ENCODE peak calls at places on chromosomes 1 and 21, in ten cellular contexts. One of them, this sample, is unnamed.
A peak's percentile ranks its signal among the peaks of the same experiment; 100 is the strongest.

GRCh38 chr1:113860891-113861290 is 10.6 kb downstream of the PTPN22 start:
- DNase-seq in fibroblast of the aortic adventitia: peak; percentile 79
- DNase-seq in spleen: no peak
- DNase-seq in AG10803: peak; percentile 77
- DNase-seq in fibroblast of lung: peak; percentile 55
- DNase-seq in WTC11: no peak
- DNase-seq in keratinocyte: no peak
- DNase-seq in CD8-positive, alpha-beta T cell: no peak
- DNase-seq in psoas muscle: no peak
- DNase-seq in kidney: no peak
- DNase-seq in this sample: no peak

GRCh38 chr1:240705584-240705983 is 93.6 kb upstream of the GREM2 start:
- DNase-seq in AG10803: peak; percentile 84
- DNase-seq in CD8-positive, alpha-beta T cell: no peak
- DNase-seq in keratinocyte: no peak
- DNase-seq in psoas muscle: no peak
- DNase-seq in WTC11: no peak
- DNase-seq in kidney: no peak
- DNase-seq in fibroblast of lung: peak; percentile 40
- DNase-seq in spleen: no peak
- DNase-seq in fibroblast of the aortic adventitia: peak; percentile 81
- DNase-seq in this sample: no peak

GRCh38 chr21:46637952-46638746 is 2.7 kb downstream of the PRMT2 start:
- DNase-seq in psoas muscle: no peak
- DNase-seq in AG10803: no peak
- DNase-seq in fibroblast of the aortic adventitia: no peak
- DNase-seq in WTC11: no peak
- DNase-seq in fibroblast of lung: no peak
- DNase-seq in CD8-positive, alpha-beta T cell: no peak
- DNase-seq in kidney: no peak
- DNase-seq in spleen: no peak
- DNase-seq in keratinocyte: no peak
- DNase-seq in this sample: peak; percentile 48

GRCh38 chr1:243851129-243851756 is 1.2 kb upstream of the AKT3 start:
- DNase-seq in kidney: no peak
- DNase-seq in fibroblast of the aortic adventitia: peak; percentile 28
- DNase-seq in fibroblast of lung: peak; percentile 25
- DNase-seq in WTC11: no peak
- DNase-seq in psoas muscle: no peak
- DNase-seq in AG10803: no peak
- DNase-seq in spleen: no peak
- DNase-seq in keratinocyte: no peak
- DNase-seq in CD8-positive, alpha-beta T cell: no peak
- DNase-seq in this sample: no peak

GRCh38 chr1:33443067-33443704 is 12.3 kb upstream of the PHC2 start:
- DNase-seq in fibroblast of the aortic adventitia: peak; percentile 67
- DNase-seq in fibroblast of lung: peak; percentile 52
- DNase-seq in AG10803: no peak
- DNase-seq in spleen: no peak
- DNase-seq in keratinocyte: no peak
- DNase-seq in WTC11: no peak
- DNase-seq in psoas muscle: no peak
- DNase-seq in CD8-positive, alpha-beta T cell: no peak
- DNase-seq in kidney: no peak
- DNase-seq in this sample: no peak

GRCh38 chr1:162168935-162169545 is 99.5 kb downstream of the NOS1AP start:
- DNase-seq in AG10803: peak; percentile 20
- DNase-seq in fibroblast of the aortic adventitia: no peak
- DNase-seq in kidney: no peak
- DNase-seq in fibroblast of lung: peak; percentile 20
- DNase-seq in keratinocyte: no peak
- DNase-seq in psoas muscle: no peak
- DNase-seq in spleen: no peak
- DNase-seq in CD8-positive, alpha-beta T cell: no peak
- DNase-seq in WTC11: no peak
- DNase-seq in this sample: no peak

GRCh38 chr1:153608742-153609584 is 4.0 kb downstream of the S100A16 start:
- DNase-seq in kidney: peak; percentile 92
- DNase-seq in AG10803: peak; percentile 86
- DNase-seq in fibroblast of the aortic adventitia: peak; percentile 84
- DNase-seq in keratinocyte: no peak
- DNase-seq in fibroblast of lung: peak; percentile 88
- DNase-seq in spleen: peak; percentile 84
- DNase-seq in WTC11: peak; percentile 84
- DNase-seq in CD8-positive, alpha-beta T cell: no peak
- DNase-seq in psoas muscle: peak; percentile 90
- DNase-seq in this sample: peak; percentile 82

GRCh38 chr21:32368386-32368785 is 24.4 kb downstream of the URB1 start:
- DNase-seq in AG10803: no peak
- DNase-seq in kidney: no peak
- DNase-seq in psoas muscle: no peak
- DNase-seq in spleen: no peak
- DNase-seq in fibroblast of lung: peak; percentile 56
- DNase-seq in fibroblast of the aortic adventitia: no peak
- DNase-seq in CD8-positive, alpha-beta T cell: no peak
- DNase-seq in WTC11: no peak
- DNase-seq in keratinocyte: no peak
- DNase-seq in this sample: no peak

GRCh38 chr21:42785666-42786427 is 93.5 kb downstream of the WDR4 start:
- DNase-seq in WTC11: no peak
- DNase-seq in fibroblast of lung: no peak
- DNase-seq in CD8-positive, alpha-beta T cell: no peak
- DNase-seq in AG10803: no peak
- DNase-seq in psoas muscle: no peak
- DNase-seq in keratinocyte: no peak
- DNase-seq in kidney: no peak
- DNase-seq in fibroblast of the aortic adventitia: no peak
- DNase-seq in spleen: peak; percentile 65
- DNase-seq in this sample: no peak

GRCh38 chr21:42787613-42788012 is 91.7 kb downstream of the WDR4 start:
- DNase-seq in psoas muscle: no peak
- DNase-seq in CD8-positive, alpha-beta T cell: no peak
- DNase-seq in fibroblast of lung: no peak
- DNase-seq in fibroblast of the aortic adventitia: no peak
- DNase-seq in WTC11: no peak
- DNase-seq in AG10803: no peak
- DNase-seq in keratinocyte: no peak
- DNase-seq in kidney: no peak
- DNase-seq in spleen: peak; percentile 28
- DNase-seq in this sample: no peak

GRCh38 chr21:42784276-42784675 is 95.1 kb downstream of the WDR4 start:
- DNase-seq in CD8-positive, alpha-beta T cell: peak; percentile 26
- DNase-seq in fibroblast of lung: no peak
- DNase-seq in AG10803: no peak
- DNase-seq in WTC11: no peak
- DNase-seq in kidney: peak; percentile 73
- DNase-seq in psoas muscle: no peak
- DNase-seq in keratinocyte: no peak
- DNase-seq in spleen: peak; percentile 87
- DNase-seq in fibroblast of the aortic adventitia: no peak
- DNase-seq in this sample: no peak

GRCh38 chr21:42784896-42785451 is 94.4 kb downstream of the WDR4 start:
- DNase-seq in fibroblast of the aortic adventitia: no peak
- DNase-seq in kidney: peak; percentile 58
- DNase-seq in spleen: no peak
- DNase-seq in WTC11: no peak
- DNase-seq in psoas muscle: no peak
- DNase-seq in CD8-positive, alpha-beta T cell: no peak
- DNase-seq in AG10803: no peak
- DNase-seq in fibroblast of lung: no peak
- DNase-seq in keratinocyte: no peak
- DNase-seq in this sample: no peak

GRCh38 chr21:42786884-42787283 is 92.5 kb downstream of the WDR4 start:
- DNase-seq in spleen: peak; percentile 58
- DNase-seq in fibroblast of lung: no peak
- DNase-seq in keratinocyte: no peak
- DNase-seq in kidney: no peak
- DNase-seq in psoas muscle: no peak
- DNase-seq in WTC11: no peak
- DNase-seq in fibroblast of the aortic adventitia: no peak
- DNase-seq in CD8-positive, alpha-beta T cell: no peak
- DNase-seq in AG10803: no peak
- DNase-seq in this sample: no peak
- TF ChIP-seq CTCF in spleen: no peak
- TF ChIP-seq CTCF in fibroblast of lung: no peak
- TF ChIP-seq CTCF in keratinocyte: no peak
- TF ChIP-seq CTCF in kidney: no peak
- TF ChIP-seq CTCF in psoas muscle: no peak
- TF ChIP-seq CTCF in WTC11: no peak
- TF ChIP-seq CTCF in fibroblast of the aortic adventitia: no peak
- TF ChIP-seq CTCF in CD8-positive, alpha-beta T cell: no peak
- TF ChIP-seq CTCF in AG10803: no peak
- TF ChIP-seq CTCF in this sample: no peak

GRCh38 chr1:40717960-40718359 is 26.5 kb downstream of the NFYC start:
- DNase-seq in fibroblast of lung: peak; percentile 37
- DNase-seq in fibroblast of the aortic adventitia: peak; percentile 13
- DNase-seq in keratinocyte: no peak
- DNase-seq in psoas muscle: no peak
- DNase-seq in AG10803: no peak
- DNase-seq in spleen: no peak
- DNase-seq in CD8-positive, alpha-beta T cell: no peak
- DNase-seq in kidney: no peak
- DNase-seq in WTC11: no peak
- DNase-seq in this sample: no peak

GRCh38 chr1:40717065-40717464 is 25.6 kb downstream of the NFYC start:
- DNase-seq in spleen: no peak
- DNase-seq in fibroblast of the aortic adventitia: no peak
- DNase-seq in CD8-positive, alpha-beta T cell: no peak
- DNase-seq in AG10803: no peak
- DNase-seq in kidney: no peak
- DNase-seq in WTC11: no peak
- DNase-seq in keratinocyte: no peak
- DNase-seq in psoas muscle: no peak
- DNase-seq in fibroblast of lung: no peak
- DNase-seq in this sample: no peak

GRCh38 chr1:40720493-40720892 is 29.0 kb downstream of the NFYC start:
- DNase-seq in psoas muscle: no peak
- DNase-seq in spleen: no peak
- DNase-seq in kidney: no peak
- DNase-seq in keratinocyte: no peak
- DNase-seq in fibroblast of lung: no peak
- DNase-seq in CD8-positive, alpha-beta T cell: no peak
- DNase-seq in AG10803: no peak
- DNase-seq in fibroblast of the aortic adventitia: no peak
- DNase-seq in WTC11: no peak
- DNase-seq in this sample: no peak

GRCh38 chr1:40723196-40723955 is 31.9 kb downstream of the NFYC start:
- DNase-seq in AG10803: no peak
- DNase-seq in WTC11: no peak
- DNase-seq in kidney: no peak
- DNase-seq in CD8-positive, alpha-beta T cell: no peak
- DNase-seq in spleen: no peak
- DNase-seq in psoas muscle: no peak
- DNase-seq in fibroblast of lung: no peak
- DNase-seq in fibroblast of the aortic adventitia: no peak
- DNase-seq in keratinocyte: no peak
- DNase-seq in this sample: no peak

GRCh38 chr1:40722622-40723021 is 31.1 kb downstream of the NFYC start:
- DNase-seq in kidney: no peak
- DNase-seq in AG10803: no peak
- DNase-seq in keratinocyte: no peak
- DNase-seq in fibroblast of lung: no peak
- DNase-seq in psoas muscle: no peak
- DNase-seq in CD8-positive, alpha-beta T cell: no peak
- DNase-seq in WTC11: no peak
- DNase-seq in spleen: no peak
- DNase-seq in fibroblast of the aortic adventitia: no peak
- DNase-seq in this sample: no peak
- TF ChIP-seq CTCF in kidney: no peak
- TF ChIP-seq CTCF in AG10803: no peak
- TF ChIP-seq CTCF in keratinocyte: peak; percentile 9
- TF ChIP-seq CTCF in fibroblast of lung: no peak
- TF ChIP-seq CTCF in psoas muscle: no peak
- TF ChIP-seq CTCF in CD8-positive, alpha-beta T cell: no peak
- TF ChIP-seq CTCF in WTC11: no peak
- TF ChIP-seq CTCF in spleen: no peak
- TF ChIP-seq CTCF in fibroblast of the aortic adventitia: no peak
- TF ChIP-seq CTCF in this sample: no peak

DNA sequence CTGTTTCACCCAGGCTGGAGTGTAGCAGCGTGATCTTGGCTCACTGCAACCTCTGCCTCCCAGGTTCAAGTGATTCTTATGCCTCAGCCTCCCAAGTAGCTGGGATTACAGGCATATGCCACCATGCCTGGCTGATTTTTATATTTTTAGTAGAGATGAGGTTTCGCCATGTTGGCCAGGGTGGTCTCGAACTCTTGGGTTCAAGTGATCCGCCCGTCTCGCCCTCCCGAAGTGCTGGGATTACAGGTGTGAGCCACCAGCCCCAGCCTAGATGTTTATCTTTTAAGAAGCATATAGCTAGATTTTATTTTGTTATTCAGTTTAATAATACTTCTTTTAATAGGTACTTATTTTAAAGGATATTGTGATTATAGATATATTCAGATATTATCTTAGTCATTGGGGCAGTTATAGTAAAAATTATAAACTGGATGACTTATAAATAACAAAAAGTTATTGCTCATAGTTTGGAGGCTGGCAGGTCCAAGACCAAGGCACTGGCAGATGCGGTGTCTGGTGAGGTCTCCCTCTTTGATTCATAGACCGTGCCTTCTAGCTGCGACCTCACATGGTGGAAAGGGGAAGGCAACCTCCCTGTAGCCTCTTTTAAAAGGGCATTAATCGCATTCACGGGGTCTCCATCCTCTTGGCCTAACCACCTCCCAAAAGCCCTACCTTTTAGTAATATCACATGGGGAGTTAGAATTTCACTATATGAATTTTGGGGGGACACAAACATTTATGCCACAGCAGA is 3.1 kb upstream of the KCNE2 start:
- DNase-seq in kidney: no peak
- DNase-seq in psoas muscle: no peak
- DNase-seq in keratinocyte: no peak
- DNase-seq in fibroblast of the aortic adventitia: no peak
- DNase-seq in CD8-positive, alpha-beta T cell: no peak
- DNase-seq in WTC11: no peak
- DNase-seq in AG10803: no peak
- DNase-seq in spleen: no peak
- DNase-seq in fibroblast of lung: no peak
- DNase-seq in this sample: no peak
- TF ChIP-seq CTCF in kidney: no peak
- TF ChIP-seq CTCF in psoas muscle: no peak
- TF ChIP-seq CTCF in keratinocyte: no peak
- TF ChIP-seq CTCF in fibroblast of the aortic adventitia: no peak
- TF ChIP-seq CTCF in CD8-positive, alpha-beta T cell: no peak
- TF ChIP-seq CTCF in WTC11: no peak
- TF ChIP-seq CTCF in AG10803: no peak
- TF ChIP-seq CTCF in spleen: no peak
- TF ChIP-seq CTCF in fibroblast of lung: no peak
- TF ChIP-seq CTCF in this sample: no peak

GRCh38 chr1:220528049-220528678 is at the start of gene MARK1:
- DNase-seq in keratinocyte: no peak
- DNase-seq in fibroblast of the aortic adventitia: peak; percentile 1
- DNase-seq in kidney: peak; percentile 86
- DNase-seq in AG10803: peak; percentile 11
- DNase-seq in CD8-positive, alpha-beta T cell: no peak
- DNase-seq in psoas muscle: peak; percentile 85
- DNase-seq in spleen: peak; percentile 77
- DNase-seq in WTC11: peak; percentile 69
- DNase-seq in fibroblast of lung: peak; percentile 46
- DNase-seq in this sample: peak; percentile 5

GRCh38 chr1:220528679-220529529 is 968 bp downstream of the MARK1 start:
- DNase-seq in fibroblast of lung: no peak
- DNase-seq in spleen: no peak
- DNase-seq in keratinocyte: no peak
- DNase-seq in AG10803: no peak
- DNase-seq in WTC11: peak; percentile 53
- DNase-seq in CD8-positive, alpha-beta T cell: peak; percentile 16
- DNase-seq in kidney: peak; percentile 66
- DNase-seq in psoas muscle: peak; percentile 62
- DNase-seq in fibroblast of the aortic adventitia: no peak
- DNase-seq in this sample: no peak

GRCh38 chr1:220529530-220529920 is 1.6 kb downstream of the MARK1 start:
- DNase-seq in CD8-positive, alpha-beta T cell: no peak
- DNase-seq in WTC11: no peak
- DNase-seq in fibroblast of lung: no peak
- DNase-seq in AG10803: no peak
- DNase-seq in keratinocyte: no peak
- DNase-seq in fibroblast of the aortic adventitia: no peak
- DNase-seq in kidney: no peak
- DNase-seq in spleen: no peak
- DNase-seq in psoas muscle: no peak
- DNase-seq in this sample: no peak

GRCh38 chr1:220526294-220526693 is 1.6 kb upstream of the MARK1 start:
- DNase-seq in fibroblast of the aortic adventitia: no peak
- DNase-seq in keratinocyte: no peak
- DNase-seq in psoas muscle: no peak
- DNase-seq in fibroblast of lung: peak; percentile 4
- DNase-seq in CD8-positive, alpha-beta T cell: no peak
- DNase-seq in kidney: no peak
- DNase-seq in spleen: no peak
- DNase-seq in WTC11: peak; percentile 18
- DNase-seq in AG10803: no peak
- DNase-seq in this sample: no peak

DNA sequence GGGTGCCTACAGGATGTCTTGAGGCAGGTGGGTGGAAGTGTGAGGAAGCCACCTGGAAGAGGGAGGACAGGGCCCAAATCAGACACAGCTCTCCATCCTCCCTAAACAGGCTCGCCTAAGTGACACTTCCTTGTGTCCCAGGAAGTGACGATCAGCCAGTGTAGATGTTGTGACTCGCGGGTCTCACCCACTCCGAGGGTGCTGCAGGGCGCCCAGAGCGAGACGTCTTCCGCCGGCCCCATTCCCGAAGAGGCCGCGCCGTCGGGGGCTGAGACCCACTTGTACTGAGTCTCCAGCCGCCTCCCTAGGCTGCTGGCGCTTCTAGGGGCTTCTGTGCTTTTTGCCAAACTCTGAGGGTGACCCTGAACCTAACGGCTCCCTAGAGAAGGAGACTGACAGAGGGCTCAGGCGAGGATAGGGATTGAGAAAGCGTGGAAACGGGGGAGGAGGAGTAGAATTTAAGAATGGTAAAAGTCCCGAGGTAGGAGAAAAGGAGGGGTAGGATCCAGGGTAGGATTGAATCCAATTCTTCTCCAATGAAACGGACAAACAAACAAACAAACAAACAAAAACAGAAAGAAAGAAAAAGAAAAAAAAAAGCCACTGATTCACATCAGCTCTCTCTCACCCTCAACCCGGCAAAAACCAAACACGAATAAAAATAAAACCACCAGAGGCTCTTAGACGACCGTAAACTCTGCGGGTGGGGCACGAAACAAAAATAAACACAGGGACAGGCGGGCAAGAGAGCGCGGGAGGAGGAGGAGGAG is 472 bp upstream of the MARK1 start:
- DNase-seq in fibroblast of lung: no peak
- DNase-seq in spleen: no peak
- DNase-seq in CD8-positive, alpha-beta T cell: no peak
- DNase-seq in kidney: peak; percentile 73
- DNase-seq in keratinocyte: no peak
- DNase-seq in psoas muscle: no peak
- DNase-seq in WTC11: no peak
- DNase-seq in AG10803: no peak
- DNase-seq in fibroblast of the aortic adventitia: peak; percentile 2
- DNase-seq in this sample: no peak
- TF ChIP-seq CTCF in fibroblast of lung: no peak
- TF ChIP-seq CTCF in spleen: no peak
- TF ChIP-seq CTCF in CD8-positive, alpha-beta T cell: no peak
- TF ChIP-seq CTCF in kidney: no peak
- TF ChIP-seq CTCF in keratinocyte: no peak
- TF ChIP-seq CTCF in psoas muscle: no peak
- TF ChIP-seq CTCF in WTC11: no peak
- TF ChIP-seq CTCF in AG10803: no peak
- TF ChIP-seq CTCF in fibroblast of the aortic adventitia: no peak
- TF ChIP-seq CTCF in this sample: no peak